ENCODE peak calls at places on chromosomes 2 and 18, in seven cellular contexts. X is kidney epithelial cell, Z is activated T-cell treated with anti-CD3 and anti-CD28 coated beads for 1 hour, O is fibroblast of pulmonary artery, H is SK-N-DZ, J is fibroblast of villous mesenchyme, Q is GM12878. P is an unnamed sample.

GRCh38 chr2:232300894-232301387 is 77.6 kb upstream of the ALPP start:
- DNase-seq in X (peak; percentile 12), Z (no peak), O (peak; percentile 14), H (no peak), J (peak; percentile 50), Q (no peak), P (no peak)

GRCh38 chr2:154489271-154489858 is 209.1 kb upstream of the KCNJ3 start:
- DNase-seq in X (peak; percentile 35), Z (no peak), O (no peak), H (no peak), J (no peak), Q (no peak), P (no peak)

GRCh38 chr2:75289771-75290170 is 90.5 kb upstream of the TACR1 start:
- DNase-seq in X (no peak), Z (no peak), O (no peak), H (no peak), J (no peak), Q (no peak), P (no peak)

GRCh38 chr2:28956890-28957289 is 24.2 kb upstream of the TOGARAM2 start:
- DNase-seq in X (no peak), Z (no peak), O (peak; percentile 58), H (no peak), J (peak; percentile 31), Q (no peak), P (no peak)

GRCh38 chr2:151849413-151850010 is 21.3 kb upstream of the ARL5A start:
- DNase-seq in X (no peak), Z (no peak), O (no peak), H (no peak), J (no peak), Q (no peak), P (no peak)

GRCh38 chr2:46229134-46230063 is 67.8 kb upstream of the EPAS1 start:
- DNase-seq in X (peak; percentile 84), Z (no peak), O (peak; percentile 45), H (no peak), J (no peak), Q (peak; percentile 89), P (peak; percentile 24)

GRCh38 chr18:58633874-58634273 is 5.0 kb upstream of the ALPK2 start:
- DNase-seq in X (no peak), Z (no peak), O (no peak), H (no peak), J (no peak), Q (peak; percentile 40), P (no peak)

GRCh38 chr2:199716807-199717586 is 134.0 kb downstream of the FTCDNL1 start:
- DNase-seq in X (peak; percentile 48), Z (no peak), O (no peak), H (no peak), J (no peak), Q (no peak), P (no peak)

GRCh38 chr2:70192516-70192915 is 1.7 kb upstream of the C2orf42 start:
- DNase-seq in X (no peak), Z (no peak), O (no peak), H (no peak), J (no peak), Q (no peak), P (no peak)

GRCh38 chr18:5294113-5294617 is 1.4 kb downstream of the ZBTB14 start:
- DNase-seq in X (no peak), Z (no peak), O (no peak), H (peak; percentile 10), J (no peak), Q (no peak), P (no peak)

GRCh38 chr2:180190851-180191250 is 183.8 kb upstream of the CWC22 start:
- DNase-seq in X (no peak), Z (no peak), O (no peak), H (no peak), J (no peak), Q (no peak), P (no peak)

GRCh38 chr2:205047273-205047839 is 502.1 kb downstream of the PARD3B start:
- DNase-seq in X (no peak), Z (no peak), O (no peak), H (no peak), J (no peak), Q (no peak), P (no peak)

GRCh38 chr18:48340502-48340901 is 68.7 kb downstream of the ZBTB7C start:
- DNase-seq in X (no peak), Z (no peak), O (no peak), H (no peak), J (no peak), Q (no peak), P (no peak)

GRCh38 chr18:30903566-30903965 is 139.0 kb downstream of the DSC3 start:
- DNase-seq in X (peak; percentile 89), Z (no peak), O (no peak), H (no peak), J (no peak), Q (no peak), P (no peak)

GRCh38 chr2:96146881-96147592 is 1.8 kb upstream of the DUSP2 start:
- DNase-seq in X (no peak), Z (no peak), O (no peak), H (peak; percentile 86), J (no peak), Q (no peak), P (no peak)

GRCh38 chr2:3079959-3080948 is 297.4 kb downstream of the EIPR1 start:
- DNase-seq in X (no peak), Z (no peak), O (no peak), H (no peak), J (no peak), Q (no peak), P (no peak)

GRCh38 chr18:79438089-79438488 is 42.4 kb downstream of the NFATC1 start:
- DNase-seq in X (no peak), Z (no peak), O (no peak), H (no peak), J (no peak), Q (no peak), P (no peak)

GRCh38 chr18:58695772-58696171 is 24.5 kb downstream of the MALT1 start:
- DNase-seq in X (no peak), Z (no peak), O (no peak), H (no peak), J (no peak), Q (no peak), P (no peak)

GRCh38 chr2:119126650-119127049 is 31.9 kb downstream of the C1QL2 start:
- DNase-seq in X (no peak), Z (peak; percentile 23), O (peak; percentile 2), H (no peak), J (no peak), Q (no peak), P (no peak)

GRCh38 chr2:9665903-9666302 is 35.1 kb upstream of the YWHAQ start:
- DNase-seq in X (no peak), Z (no peak), O (peak; percentile 58), H (no peak), J (no peak), Q (no peak), P (no peak)

GRCh38 chr18:56799756-56800155 is 148.6 kb downstream of the WDR7 start:
- DNase-seq in X (no peak), Z (no peak), O (peak; percentile 7), H (no peak), J (peak; percentile 11), Q (no peak), P (no peak)